ENCODE peak calls at places on chromosomes 5 and 9, in eight cellular contexts. S, N, G, A, Z, L, T and B are unnamed samples.
A peak's percentile ranks its signal among the peaks of the same experiment; 100 is the strongest.

GRCh38 chr5:149730620-149731331 is 666 bp downstream of the PPARGC1B start:
- DNase-seq in N (peak; percentile 90), G (no peak), L (peak; percentile 64), T (no peak), A (peak; percentile 46), S (peak; percentile 74), Z (peak; percentile 62), B (peak; percentile 67)

GRCh38 chr5:15823413-15823812 is 323.4 kb downstream of the FBXL7 start:
- DNase-seq in S (no peak), N (no peak), T (no peak), A (no peak), L (no peak), G (no peak), Z (no peak), B (no peak)

GRCh38 chr5:160271396-160271795 is 41.0 kb downstream of the CCNJL start:
- DNase-seq in N (peak; percentile 51), Z (no peak), L (no peak), G (peak; percentile 40), S (no peak), T (no peak), A (peak; percentile 43), B (no peak)

GRCh38 chr5:39714036-39714698 is 289.4 kb upstream of the DAB2 start:
- DNase-seq in S (peak; percentile 24), A (peak; percentile 45), N (no peak), T (peak; percentile 68), Z (peak; percentile 7), L (no peak), G (no peak), B (peak; percentile 13)

GRCh38 chr9:91192379-91192775 is 169.3 kb downstream of the AUH start:
- DNase-seq in T (no peak), S (no peak), L (no peak), N (no peak), Z (no peak), G (peak; percentile 28), A (no peak), B (no peak)

GRCh38 chr9:306907-307306 is 92.2 kb downstream of the DOCK8 start:
- DNase-seq in Z (no peak), G (peak; percentile 34), N (no peak), L (no peak), A (peak; percentile 28), S (peak; percentile 20), T (peak; percentile 13), B (peak; percentile 26)

GRCh38 chr5:134902071-134902801 is 2.7 kb upstream of the PCBD2 start:
- DNase-seq in N (peak; percentile 80), L (no peak), A (no peak), Z (no peak), S (peak; percentile 74), G (no peak), T (no peak), B (peak; percentile 75)

GRCh38 chr9:3916984-3917383 is 382.9 kb downstream of the GLIS3 start:
- DNase-seq in A (no peak), T (no peak), G (no peak), L (no peak), Z (no peak), N (no peak), S (no peak), B (no peak)

GRCh38 chr5:72693001-72693442 is 123.4 kb upstream of the TNPO1 start:
- DNase-seq in N (no peak), L (no peak), T (no peak), A (no peak), Z (no peak), G (no peak), S (no peak), B (no peak)

DNA sequence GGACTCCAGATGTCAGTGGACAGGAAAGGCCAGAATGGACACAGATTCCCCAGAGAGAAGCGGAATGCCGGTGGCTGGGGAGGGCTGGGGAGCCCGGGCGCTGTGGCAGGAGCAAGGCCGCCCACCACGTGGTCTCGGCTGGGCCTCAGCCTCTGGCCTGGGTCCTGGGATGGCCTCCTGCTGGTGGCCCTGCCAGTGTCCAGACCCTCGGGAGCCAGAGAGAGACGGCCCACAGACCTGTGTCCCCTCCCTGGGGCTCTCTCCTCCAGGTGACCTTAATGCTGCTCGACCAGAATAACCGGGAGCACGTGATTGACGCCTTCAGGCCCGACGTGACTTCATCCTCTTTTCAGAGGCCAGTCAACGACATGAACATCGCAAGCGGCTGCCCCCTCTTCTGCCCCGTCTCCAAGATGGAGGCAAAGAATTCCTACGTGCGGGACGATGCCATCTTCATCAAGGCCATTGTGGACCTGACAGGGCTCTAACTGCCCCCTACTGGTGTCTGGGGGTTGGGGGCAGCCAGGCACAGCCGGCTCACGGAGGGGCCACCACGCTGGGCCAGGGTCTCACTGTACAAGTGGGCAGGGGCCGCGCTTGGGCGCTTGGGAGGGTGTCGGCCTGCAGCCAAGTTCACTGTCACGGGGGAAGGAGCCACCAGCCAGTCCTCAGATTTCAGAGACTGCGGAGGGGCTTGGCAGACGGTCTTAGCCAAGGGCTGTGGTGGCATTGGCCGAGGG is 19.0 kb downstream of the FBXW5 start:
- DNase-seq in S (no peak), T (no peak), Z (peak; percentile 74), A (no peak), N (no peak), L (no peak), G (no peak), B (no peak)
- TF ChIP-seq CTCF in S (peak; percentile 9), T (no peak), Z (peak; percentile 6), A (no peak), N (peak; percentile 5), L (no peak), G (no peak), B (peak; percentile 2)

GRCh38 chr5:57431816-57432215 is 50.8 kb downstream of the ACTBL2 start:
- DNase-seq in N (no peak), A (no peak), Z (no peak), L (no peak), G (no peak), T (no peak), S (no peak), B (no peak)
- TF ChIP-seq CTCF in N (no peak), A (no peak), Z (no peak), L (no peak), G (no peak), T (no peak), S (no peak), B (no peak)

GRCh38 chr5:10726179-10726912 is 34.7 kb downstream of the DAP start:
- DNase-seq in T (no peak), N (no peak), A (no peak), S (no peak), Z (no peak), G (no peak), L (no peak), B (no peak)

GRCh38 chr5:10726913-10727517 is 34.0 kb downstream of the DAP start:
- DNase-seq in A (no peak), Z (no peak), G (no peak), L (no peak), T (no peak), N (no peak), S (peak; percentile 67), B (peak; percentile 68)

GRCh38 chr5:10725636-10726035 is 35.4 kb downstream of the DAP start:
- DNase-seq in L (no peak), T (no peak), G (no peak), S (no peak), Z (no peak), A (no peak), N (no peak), B (no peak)

GRCh38 chr5:10723519-10723918 is 37.5 kb downstream of the DAP start:
- DNase-seq in N (no peak), S (no peak), G (no peak), T (no peak), L (no peak), Z (no peak), A (no peak), B (no peak)

DNA sequence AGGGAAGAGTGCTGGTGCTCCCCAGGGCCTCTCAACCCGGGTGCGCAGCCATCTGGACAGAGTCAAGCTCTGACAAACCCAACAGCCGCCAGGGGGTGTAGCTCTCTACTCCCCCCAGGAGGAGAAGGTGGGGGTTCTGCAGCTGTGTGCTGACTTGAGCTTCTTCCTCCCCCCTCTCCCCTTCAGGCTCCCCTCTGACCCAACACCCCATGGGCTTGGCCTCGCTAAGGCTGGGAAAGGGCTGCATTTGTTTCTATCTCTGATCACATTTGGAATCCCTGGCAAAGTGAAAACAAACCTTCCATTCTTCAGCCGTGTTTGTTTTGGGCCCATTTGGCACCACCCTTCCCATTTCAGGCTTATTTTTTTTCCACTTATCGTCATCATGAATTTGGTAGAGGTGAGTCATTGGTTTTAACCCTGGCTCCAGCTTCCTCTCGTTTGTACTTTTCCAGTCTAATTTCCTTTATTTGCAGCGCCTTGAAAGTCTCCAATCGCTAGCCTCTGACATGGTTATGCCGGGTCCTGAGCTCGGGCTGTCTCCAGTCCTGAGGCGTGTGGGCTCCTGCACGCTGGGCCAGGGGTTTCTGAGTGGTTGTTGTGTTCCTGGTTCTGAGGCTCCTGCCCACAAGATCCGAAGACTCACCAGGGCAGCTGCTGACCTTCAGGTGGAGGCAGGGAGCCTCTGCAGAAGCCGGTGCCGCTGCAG is 36.1 kb downstream of the DAP start:
- DNase-seq in G (no peak), Z (peak; percentile 74), T (peak; percentile 17), L (no peak), S (no peak), A (no peak), N (no peak), B (no peak)
- TF ChIP-seq CTCF in G (no peak), Z (peak; percentile 64), T (peak; percentile 51), L (peak; percentile 41), S (no peak), A (no peak), N (no peak), B (no peak)

GRCh38 chr5:103523319-103523718 is 39.3 kb downstream of the NUDT12 start:
- DNase-seq in L (no peak), A (no peak), G (no peak), Z (no peak), N (no peak), S (no peak), T (no peak), B (no peak)

GRCh38 chr5:103522586-103522985 is 40.0 kb downstream of the NUDT12 start:
- DNase-seq in Z (no peak), S (no peak), A (no peak), G (peak; percentile 29), L (no peak), T (no peak), N (no peak), B (no peak)

GRCh38 chr5:103525366-103525765 is 37.2 kb downstream of the NUDT12 start:
- DNase-seq in G (no peak), Z (no peak), L (no peak), N (no peak), T (no peak), A (no peak), S (no peak), B (no peak)

GRCh38 chr5:103532116-103532734 is 30.4 kb downstream of the NUDT12 start:
- DNase-seq in L (no peak), Z (no peak), A (no peak), S (no peak), N (no peak), G (no peak), T (no peak), B (no peak)

DNA sequence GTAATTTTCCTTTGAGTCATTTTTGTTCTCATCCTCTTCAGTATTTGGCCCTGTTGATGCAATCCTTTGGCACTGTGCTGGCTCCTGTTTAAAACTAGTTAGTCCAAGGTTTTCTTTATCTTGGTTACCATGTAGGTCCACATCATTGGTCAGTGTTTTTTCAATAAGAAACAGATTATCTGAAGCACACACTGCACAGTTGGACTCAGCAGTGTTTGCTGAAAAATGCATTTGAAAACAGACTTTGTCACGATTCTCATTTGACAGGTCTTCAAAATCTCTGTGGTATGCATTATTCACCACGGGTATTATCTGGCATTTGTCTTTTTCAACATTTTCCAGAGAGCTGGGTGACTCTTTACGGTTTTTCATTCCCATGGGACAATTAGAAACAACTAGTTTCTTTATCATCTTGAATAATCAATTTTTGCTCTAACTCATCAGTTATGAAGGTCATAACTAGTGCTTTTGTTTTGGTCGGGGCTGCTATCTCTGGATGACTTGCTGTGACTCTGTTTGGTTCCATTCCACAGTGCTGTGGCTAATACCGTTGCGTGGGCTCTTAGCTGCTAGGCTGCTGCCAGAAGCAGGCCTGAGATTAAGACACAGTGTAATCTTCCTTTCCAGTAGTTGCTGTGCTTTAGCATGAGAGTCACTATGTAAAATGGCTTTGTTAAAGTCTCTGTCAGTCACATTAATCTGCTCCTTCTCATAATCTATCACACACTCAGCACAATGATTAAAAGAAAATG is 36.2 kb downstream of the NUDT12 start:
- DNase-seq in N (no peak), L (no peak), A (no peak), G (no peak), Z (no peak), S (no peak), T (peak; percentile 23), B (no peak)
- TF ChIP-seq CTCF in N (no peak), L (no peak), A (no peak), G (no peak), Z (no peak), S (no peak), T (no peak), B (no peak)